ENCODE peak calls at places on chromosome 1, in seven cellular contexts. E is heart left ventricle, Q is T-helper 9 cell, U is Ammon's horn, V is MV-4-11, J is mesothelial cell of epicardium, Y is breast epithelium. R is an unnamed sample.

GRCh38 chr1:97334454-97334853 is 586.4 kb downstream of the DPYD start:
- DNase-seq in E (no peak), Q (no peak), U (no peak), V (no peak), J (no peak), Y (no peak), R (no peak)

GRCh38 chr1:18856435-18856834 is 3.0 kb downstream of the TAS1R2 start:
- DNase-seq in E (no peak), Q (no peak), U (no peak), V (no peak), J (no peak), Y (no peak), R (no peak)

GRCh38 chr1:206703647-206704046 is 18.9 kb downstream of the MAPKAPK2 start:
- DNase-seq in E (no peak), Q (peak), U (no peak), V (no peak), J (no peak), Y (no peak), R (no peak)

GRCh38 chr1:111364690-111365089 is 62.8 kb downstream of the OVGP1 start:
- DNase-seq in E (no peak), Q (no peak), U (no peak), V (no peak), J (no peak), Y (no peak), R (no peak)

GRCh38 chr1:6440198-6441126 is 15.9 kb downstream of the ESPN start:
- DNase-seq in E (no peak), Q (peak), U (no peak), V (no peak), J (no peak), Y (no peak), R (peak)

GRCh38 chr1:50651476-50652263 is 228.4 kb upstream of the DMRTA2 start:
- DNase-seq in E (no peak), Q (no peak), U (no peak), V (no peak), J (no peak), Y (no peak), R (no peak)

GRCh38 chr1:1322418-1322817 is 2.0 kb downstream of the INTS11 start:
- DNase-seq in E (no peak), Q (no peak), U (no peak), V (no peak), J (no peak), Y (no peak), R (no peak)

GRCh38 chr1:31785947-31786290 is 21.8 kb upstream of the ADGRB2 start:
- DNase-seq in E (no peak), Q (no peak), U (no peak), V (no peak), J (no peak), Y (no peak), R (no peak)

GRCh38 chr1:91778964-91779363 is 107.0 kb downstream of the TGFBR3 start:
- DNase-seq in E (no peak), Q (no peak), U (no peak), V (no peak), J (no peak), Y (no peak), R (no peak)